ENCODE peak calls at places on chromosomes 3 and 15, in six cellular contexts. One of them, this sample, is unnamed.

GRCh38 chr3:178583963-178584575 is 47.8 kb downstream of the KCNMB2 start:
- DNase-seq in breast epithelium: no peak
- DNase-seq in psoas muscle: no peak
- DNase-seq in mucosa of descending colon: no peak
- DNase-seq in lower lobe of right lung: no peak
- DNase-seq in tibial artery: no peak
- DNase-seq in this sample: no peak

GRCh38 chr3:124413393-124413792 is 316.9 kb upstream of the UMPS start:
- DNase-seq in breast epithelium: no peak
- DNase-seq in psoas muscle: no peak
- DNase-seq in mucosa of descending colon: no peak
- DNase-seq in lower lobe of right lung: no peak
- DNase-seq in tibial artery: no peak
- DNase-seq in this sample: no peak

GRCh38 chr15:48984811-48985352 is 21.2 kb upstream of the SHC4 start:
- DNase-seq in breast epithelium: no peak
- DNase-seq in psoas muscle: no peak
- DNase-seq in mucosa of descending colon: no peak
- DNase-seq in lower lobe of right lung: no peak
- DNase-seq in tibial artery: no peak
- DNase-seq in this sample: no peak

GRCh38 chr3:107242579-107242978 is 134.7 kb upstream of the CCDC54 start:
- DNase-seq in breast epithelium: no peak
- DNase-seq in psoas muscle: no peak
- DNase-seq in mucosa of descending colon: no peak
- DNase-seq in lower lobe of right lung: no peak
- DNase-seq in tibial artery: no peak
- DNase-seq in this sample: no peak

GRCh38 chr3:103624289-103624688 is 1189.5 kb downstream of the ZPLD1 start:
- DNase-seq in breast epithelium: no peak
- DNase-seq in psoas muscle: no peak
- DNase-seq in mucosa of descending colon: no peak
- DNase-seq in lower lobe of right lung: no peak
- DNase-seq in tibial artery: no peak
- DNase-seq in this sample: no peak

GRCh38 chr3:134373942-134374790 is at the start of gene AMOTL2:
- DNase-seq in breast epithelium: peak
- DNase-seq in psoas muscle: peak
- DNase-seq in mucosa of descending colon: peak
- DNase-seq in lower lobe of right lung: peak
- DNase-seq in tibial artery: peak
- DNase-seq in this sample: no peak

GRCh38 chr15:52105856-52106255 is 6.7 kb downstream of the BCL2L10 start:
- DNase-seq in breast epithelium: no peak
- DNase-seq in psoas muscle: no peak
- DNase-seq in mucosa of descending colon: no peak
- DNase-seq in lower lobe of right lung: no peak
- DNase-seq in tibial artery: no peak
- DNase-seq in this sample: no peak

GRCh38 chr15:58441376-58442070 is 9.7 kb downstream of the LIPC start:
- DNase-seq in breast epithelium: no peak
- DNase-seq in psoas muscle: no peak
- DNase-seq in mucosa of descending colon: no peak
- DNase-seq in lower lobe of right lung: no peak
- DNase-seq in tibial artery: no peak
- DNase-seq in this sample: no peak

GRCh38 chr3:144287001-144287400 is 315.4 kb downstream of the DIPK2A start:
- DNase-seq in breast epithelium: no peak
- DNase-seq in psoas muscle: no peak
- DNase-seq in mucosa of descending colon: no peak
- DNase-seq in lower lobe of right lung: no peak
- DNase-seq in tibial artery: no peak
- DNase-seq in this sample: no peak

GRCh38 chr3:63886843-63887242 is 23.2 kb downstream of the ATXN7 start:
- DNase-seq in breast epithelium: no peak
- DNase-seq in psoas muscle: no peak
- DNase-seq in mucosa of descending colon: no peak
- DNase-seq in lower lobe of right lung: no peak
- DNase-seq in tibial artery: no peak
- DNase-seq in this sample: no peak

GRCh38 chr15:92904832-92905640 is 4.9 kb downstream of the CHD2 start:
- DNase-seq in breast epithelium: no peak
- DNase-seq in psoas muscle: no peak
- DNase-seq in mucosa of descending colon: no peak
- DNase-seq in lower lobe of right lung: no peak
- DNase-seq in tibial artery: no peak
- DNase-seq in this sample: no peak

GRCh38 chr15:71374607-71375352 is 259.5 kb downstream of the THSD4 start:
- DNase-seq in breast epithelium: no peak
- DNase-seq in psoas muscle: no peak
- DNase-seq in mucosa of descending colon: no peak
- DNase-seq in lower lobe of right lung: no peak
- DNase-seq in tibial artery: no peak
- DNase-seq in this sample: no peak

GRCh38 chr15:68795298-68795848 is 25.3 kb downstream of the ANP32A start:
- DNase-seq in breast epithelium: peak
- DNase-seq in psoas muscle: peak
- DNase-seq in mucosa of descending colon: peak
- DNase-seq in lower lobe of right lung: peak
- DNase-seq in tibial artery: peak
- DNase-seq in this sample: peak

GRCh38 chr3:8575364-8576104 is 69.1 kb downstream of the SSUH2 start:
- DNase-seq in breast epithelium: no peak
- DNase-seq in psoas muscle: no peak
- DNase-seq in mucosa of descending colon: no peak
- DNase-seq in lower lobe of right lung: no peak
- DNase-seq in tibial artery: no peak
- DNase-seq in this sample: no peak

GRCh38 chr15:66142341-66142740 is 111.2 kb downstream of the MEGF11 start:
- DNase-seq in breast epithelium: no peak
- DNase-seq in psoas muscle: no peak
- DNase-seq in mucosa of descending colon: no peak
- DNase-seq in lower lobe of right lung: no peak
- DNase-seq in tibial artery: no peak
- DNase-seq in this sample: no peak

GRCh38 chr3:36297195-36297594 is 83.1 kb upstream of the STAC start:
- DNase-seq in breast epithelium: no peak
- DNase-seq in psoas muscle: no peak
- DNase-seq in mucosa of descending colon: no peak
- DNase-seq in lower lobe of right lung: no peak
- DNase-seq in tibial artery: no peak
- DNase-seq in this sample: no peak

GRCh38 chr3:4426782-4427344 is 40.2 kb downstream of the SUMF1 start:
- DNase-seq in breast epithelium: no peak
- DNase-seq in psoas muscle: no peak
- DNase-seq in mucosa of descending colon: no peak
- DNase-seq in lower lobe of right lung: no peak
- DNase-seq in tibial artery: no peak
- DNase-seq in this sample: no peak

GRCh38 chr3:35426581-35426980 is 212.7 kb upstream of the ARPP21 start:
- DNase-seq in breast epithelium: no peak
- DNase-seq in psoas muscle: no peak
- DNase-seq in mucosa of descending colon: no peak
- DNase-seq in lower lobe of right lung: no peak
- DNase-seq in tibial artery: no peak
- DNase-seq in this sample: no peak

GRCh38 chr3:72660270-72661114 is 187.8 kb downstream of the SHQ1 start:
- DNase-seq in breast epithelium: no peak
- DNase-seq in psoas muscle: no peak
- DNase-seq in mucosa of descending colon: no peak
- DNase-seq in lower lobe of right lung: no peak
- DNase-seq in tibial artery: no peak
- DNase-seq in this sample: no peak

GRCh38 chr3:169771651-169772529 is 1.3 kb upstream of the MYNN start:
- DNase-seq in breast epithelium: no peak
- DNase-seq in psoas muscle: peak
- DNase-seq in mucosa of descending colon: peak
- DNase-seq in lower lobe of right lung: peak
- DNase-seq in tibial artery: peak
- DNase-seq in this sample: no peak

GRCh38 chr15:58086479-58086878 is 21.0 kb upstream of the ALDH1A2 start:
- DNase-seq in breast epithelium: no peak
- DNase-seq in psoas muscle: no peak
- DNase-seq in mucosa of descending colon: no peak
- DNase-seq in lower lobe of right lung: no peak
- DNase-seq in tibial artery: no peak
- DNase-seq in this sample: no peak

GRCh38 chr3:100048248-100048647 is 66.1 kb downstream of the FILIP1L start:
- DNase-seq in breast epithelium: no peak
- DNase-seq in psoas muscle: no peak
- DNase-seq in mucosa of descending colon: no peak
- DNase-seq in lower lobe of right lung: no peak
- DNase-seq in tibial artery: no peak
- DNase-seq in this sample: no peak
- H3K4me3 ChIP-seq in breast epithelium: no peak
- H3K4me3 ChIP-seq in psoas muscle: peak
- H3K4me3 ChIP-seq in mucosa of descending colon: no peak
- H3K4me3 ChIP-seq in lower lobe of right lung: no peak
- H3K4me3 ChIP-seq in tibial artery: no peak
- H3K4me3 ChIP-seq in this sample: no peak

DNA sequence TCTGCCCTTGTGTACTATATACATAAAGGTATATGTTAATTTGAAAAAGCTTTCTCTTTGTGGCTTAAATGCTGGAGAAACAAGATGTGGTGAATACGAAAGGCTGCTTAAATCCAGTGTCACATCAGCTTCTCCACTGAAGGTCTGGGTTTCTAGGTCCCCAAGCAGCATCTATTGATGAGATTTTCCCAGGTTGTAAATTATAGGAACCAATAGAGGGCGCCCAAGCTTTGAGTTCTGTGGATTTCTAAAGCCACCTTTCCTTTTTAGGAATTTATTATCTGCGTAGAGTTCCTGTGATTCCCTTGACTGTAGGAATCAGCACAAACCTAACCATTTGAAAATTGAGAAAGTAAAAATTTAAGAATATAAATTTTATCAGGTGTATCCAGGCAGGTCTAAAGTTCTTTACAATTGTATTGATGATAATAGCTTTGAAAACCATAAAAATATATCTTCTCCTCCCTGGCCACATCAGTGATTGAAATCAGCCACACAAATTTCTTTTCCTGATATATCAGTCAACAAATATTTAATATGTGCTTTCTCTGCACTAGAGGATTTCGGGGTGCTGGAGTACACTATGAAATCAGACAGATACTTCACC is 88.3 kb upstream of the ADAMTSL3 start:
- DNase-seq in breast epithelium: no peak
- DNase-seq in psoas muscle: no peak
- DNase-seq in mucosa of descending colon: no peak
- DNase-seq in lower lobe of right lung: no peak
- DNase-seq in tibial artery: no peak
- DNase-seq in this sample: no peak
- TF ChIP-seq CTCF in breast epithelium: peak
- TF ChIP-seq CTCF in psoas muscle: peak
- TF ChIP-seq CTCF in mucosa of descending colon: no peak
- TF ChIP-seq CTCF in lower lobe of right lung: peak
- TF ChIP-seq CTCF in tibial artery: peak
- TF ChIP-seq CTCF in this sample: peak

GRCh38 chr3:29695905-29696238 is 415.0 kb downstream of the RBMS3 start:
- DNase-seq in breast epithelium: no peak
- DNase-seq in psoas muscle: no peak
- DNase-seq in mucosa of descending colon: no peak
- DNase-seq in lower lobe of right lung: no peak
- DNase-seq in tibial artery: no peak
- DNase-seq in this sample: no peak

GRCh38 chr3:29694783-29695182 is 413.9 kb downstream of the RBMS3 start:
- DNase-seq in breast epithelium: no peak
- DNase-seq in psoas muscle: no peak
- DNase-seq in mucosa of descending colon: no peak
- DNase-seq in lower lobe of right lung: no peak
- DNase-seq in tibial artery: no peak
- DNase-seq in this sample: no peak

GRCh38 chr3:29694331-29694730 is 413.5 kb downstream of the RBMS3 start:
- DNase-seq in breast epithelium: no peak
- DNase-seq in psoas muscle: no peak
- DNase-seq in mucosa of descending colon: no peak
- DNase-seq in lower lobe of right lung: no peak
- DNase-seq in tibial artery: no peak
- DNase-seq in this sample: no peak

GRCh38 chr3:29695201-29695904 is 414.5 kb downstream of the RBMS3 start:
- DNase-seq in breast epithelium: no peak
- DNase-seq in psoas muscle: no peak
- DNase-seq in mucosa of descending colon: no peak
- DNase-seq in lower lobe of right lung: no peak
- DNase-seq in tibial artery: no peak
- DNase-seq in this sample: no peak

GRCh38 chr3:29693863-29694262 is 413.0 kb downstream of the RBMS3 start:
- DNase-seq in breast epithelium: no peak
- DNase-seq in psoas muscle: peak
- DNase-seq in mucosa of descending colon: no peak
- DNase-seq in lower lobe of right lung: peak
- DNase-seq in tibial artery: no peak
- DNase-seq in this sample: no peak
- H3K4me3 ChIP-seq in breast epithelium: no peak
- H3K4me3 ChIP-seq in psoas muscle: no peak
- H3K4me3 ChIP-seq in mucosa of descending colon: no peak
- H3K4me3 ChIP-seq in lower lobe of right lung: no peak
- H3K4me3 ChIP-seq in tibial artery: no peak
- H3K4me3 ChIP-seq in this sample: no peak

GRCh38 chr3:140579260-140579659 is 98.6 kb upstream of the TRIM42 start:
- DNase-seq in breast epithelium: no peak
- DNase-seq in psoas muscle: no peak
- DNase-seq in mucosa of descending colon: no peak
- DNase-seq in lower lobe of right lung: no peak
- DNase-seq in tibial artery: no peak
- DNase-seq in this sample: no peak
- TF ChIP-seq CTCF in breast epithelium: no peak
- TF ChIP-seq CTCF in psoas muscle: no peak
- TF ChIP-seq CTCF in mucosa of descending colon: no peak
- TF ChIP-seq CTCF in lower lobe of right lung: no peak
- TF ChIP-seq CTCF in tibial artery: no peak
- TF ChIP-seq CTCF in this sample: no peak

DNA sequence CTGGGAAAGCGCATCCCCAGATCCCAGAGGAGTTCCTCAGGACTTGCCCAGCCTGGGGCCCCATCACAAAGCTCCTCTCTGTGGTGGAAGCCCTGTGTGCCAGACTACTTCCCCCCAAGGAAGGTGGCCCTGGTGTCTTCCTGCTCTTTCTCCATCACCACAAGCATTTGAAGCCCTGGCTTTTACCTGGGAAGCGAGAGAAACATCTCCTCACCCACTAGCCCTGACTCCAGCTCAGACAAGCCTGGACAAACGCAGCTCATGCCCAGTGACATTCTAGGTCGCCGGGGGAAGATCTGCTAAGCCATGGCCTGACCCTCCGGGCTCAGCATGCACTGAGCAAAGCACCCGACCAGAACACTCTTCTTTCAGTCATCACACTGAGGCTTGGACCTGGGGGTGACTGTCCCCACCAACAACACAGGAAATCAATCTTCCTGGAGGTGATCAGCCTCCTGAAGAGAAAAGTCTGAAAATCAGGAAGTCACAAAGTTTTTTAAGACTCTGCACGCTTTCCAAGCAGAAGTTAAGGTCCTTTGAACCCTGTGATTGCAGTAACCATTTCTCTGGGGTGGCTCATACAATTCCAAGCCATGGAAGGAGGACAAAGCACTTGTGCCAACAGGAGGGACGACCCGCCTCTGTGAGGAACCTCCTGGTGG is 40.8 kb downstream of the KLHL25 start:
- DNase-seq in breast epithelium: peak
- DNase-seq in psoas muscle: no peak
- DNase-seq in mucosa of descending colon: no peak
- DNase-seq in lower lobe of right lung: no peak
- DNase-seq in tibial artery: peak
- DNase-seq in this sample: no peak
- H3K4me3 ChIP-seq in breast epithelium: no peak
- H3K4me3 ChIP-seq in psoas muscle: no peak
- H3K4me3 ChIP-seq in mucosa of descending colon: no peak
- H3K4me3 ChIP-seq in lower lobe of right lung: no peak
- H3K4me3 ChIP-seq in tibial artery: no peak
- H3K4me3 ChIP-seq in this sample: no peak

GRCh38 chr3:112654979-112655378 is 14.0 kb upstream of the CCDC80 start:
- DNase-seq in breast epithelium: no peak
- DNase-seq in psoas muscle: no peak
- DNase-seq in mucosa of descending colon: no peak
- DNase-seq in lower lobe of right lung: no peak
- DNase-seq in tibial artery: no peak
- DNase-seq in this sample: no peak
- TF ChIP-seq CTCF in breast epithelium: no peak
- TF ChIP-seq CTCF in psoas muscle: no peak
- TF ChIP-seq CTCF in mucosa of descending colon: no peak
- TF ChIP-seq CTCF in lower lobe of right lung: peak
- TF ChIP-seq CTCF in tibial artery: no peak
- TF ChIP-seq CTCF in this sample: no peak